ENCODE peak calls at places on chromosomes 16 and 17, in seven cellular contexts. H, P, C, E, G, Q and N are unnamed samples.

GRCh38 chr16:74775255-74775654 is 635 bp upstream of the FA2H start:
- DNase-seq in P (no peak), Q (no peak), C (no peak), E (no peak), H (no peak), G (no peak), N (no peak)

GRCh38 chr17:57898487-57899311 is 48.9 kb upstream of the MRPS23 start:
- DNase-seq in P (no peak), E (no peak), G (peak), H (no peak), C (no peak), Q (no peak), N (no peak)

GRCh38 chr17:16259926-16260325 is 42.9 kb downstream of the PIGL start:
- DNase-seq in E (no peak), G (no peak), H (no peak), Q (no peak), P (no peak), C (no peak), N (no peak)

GRCh38 chr16:10153993-10154788 is 28.0 kb downstream of the GRIN2A start:
- DNase-seq in C (no peak), H (no peak), E (no peak), G (no peak), Q (peak), P (no peak), N (no peak)

GRCh38 chr17:2613089-2613808 is 19.8 kb downstream of the PAFAH1B1 start:
- DNase-seq in H (no peak), E (no peak), G (no peak), C (no peak), P (no peak), Q (no peak), N (no peak)

GRCh38 chr16:50244140-50244503 is 22.2 kb upstream of the ADCY7 start:
- DNase-seq in Q (no peak), C (no peak), G (no peak), H (no peak), E (no peak), P (no peak), N (no peak)

GRCh38 chr17:81346908-81347349 is 48.3 kb upstream of the BAHCC1 start:
- DNase-seq in Q (no peak), C (no peak), P (no peak), H (no peak), E (no peak), G (no peak), N (no peak)

GRCh38 chr16:495127-495748 is 32.3 kb upstream of the CAPN15 start:
- DNase-seq in P (no peak), C (peak), H (peak), Q (peak), E (peak), G (no peak), N (peak)

GRCh38 chr16:4689864-4690704 is 3.3 kb upstream of the NUDT16L1 start:
- DNase-seq in E (no peak), C (no peak), G (no peak), P (no peak), H (no peak), Q (no peak), N (no peak)

GRCh38 chr16:81431554-81432353 is 12.9 kb upstream of the CMIP start:
- DNase-seq in E (no peak), Q (peak), G (no peak), C (no peak), H (no peak), P (peak), N (peak)

GRCh38 chr17:9790889-9791876 is at the start of gene DHRS7C:
- DNase-seq in Q (no peak), E (no peak), P (no peak), G (no peak), H (no peak), C (no peak), N (no peak)

GRCh38 chr16:57911711-57912110 is 59.2 kb downstream of the CNGB1 start:
- DNase-seq in E (no peak), P (no peak), G (no peak), H (no peak), C (no peak), Q (no peak), N (no peak)

GRCh38 chr17:50558955-50559614 is 1.4 kb upstream of the CACNA1G start:
- DNase-seq in Q (no peak), E (peak), G (no peak), C (no peak), P (no peak), H (no peak), N (no peak)